ENCODE peak calls at places on chromosome 20, in five cellular contexts. One of them, this sample, is unnamed.

GRCh38 chr20:53921443-53921973 is 148.9 kb downstream of the BCAS1 start:
- DNase-seq in H54: no peak
- DNase-seq in NCI-H510A: no peak
- DNase-seq in H7: no peak
- DNase-seq in NCI-H1930: no peak
- DNase-seq in this sample: no peak

GRCh38 chr20:25745738-25746137 is 49.1 kb upstream of the ZNF337 start:
- DNase-seq in H54: no peak
- DNase-seq in NCI-H510A: no peak
- DNase-seq in H7: no peak
- DNase-seq in NCI-H1930: no peak
- DNase-seq in this sample: no peak

GRCh38 chr20:30811896-30812671 is 445.4 kb upstream of the DEFB115 start:
- DNase-seq in H54: peak; percentile 35
- DNase-seq in NCI-H510A: no peak
- DNase-seq in H7: peak; percentile 46
- DNase-seq in NCI-H1930: peak; percentile 78
- DNase-seq in this sample: peak; percentile 36

GRCh38 chr20:58557713-58558335 is 42.6 kb upstream of the APCDD1L start:
- DNase-seq in H54: peak; percentile 30
- DNase-seq in NCI-H510A: no peak
- DNase-seq in H7: no peak
- DNase-seq in NCI-H1930: no peak
- DNase-seq in this sample: no peak

GRCh38 chr20:50193169-50193850 is 2.7 kb downstream of the CEBPB start:
- DNase-seq in H54: no peak
- DNase-seq in NCI-H510A: no peak
- DNase-seq in H7: peak; percentile 51
- DNase-seq in NCI-H1930: no peak
- DNase-seq in this sample: no peak

GRCh38 chr20:36202891-36203338 is 33.4 kb upstream of the AAR2 start:
- DNase-seq in H54: peak; percentile 90
- DNase-seq in NCI-H510A: no peak
- DNase-seq in H7: peak; percentile 95
- DNase-seq in NCI-H1930: peak; percentile 55
- DNase-seq in this sample: peak; percentile 1

GRCh38 chr20:6007094-6007528 is 46.7 kb downstream of the LRRN4 start:
- DNase-seq in H54: no peak
- DNase-seq in NCI-H510A: no peak
- DNase-seq in H7: peak; percentile 14
- DNase-seq in NCI-H1930: no peak
- DNase-seq in this sample: no peak

GRCh38 chr20:19291818-19292132 is 79.3 kb downstream of the SLC24A3 start:
- DNase-seq in H54: no peak
- DNase-seq in NCI-H510A: no peak
- DNase-seq in H7: no peak
- DNase-seq in NCI-H1930: no peak
- DNase-seq in this sample: no peak

GRCh38 chr20:37328149-37328945 is 17.6 kb upstream of the SRC start:
- DNase-seq in H54: no peak
- DNase-seq in NCI-H510A: no peak
- DNase-seq in H7: peak; percentile 18
- DNase-seq in NCI-H1930: no peak
- DNase-seq in this sample: no peak

GRCh38 chr20:47418061-47418616 is 61.6 kb upstream of the ZMYND8 start:
- DNase-seq in H54: no peak
- DNase-seq in NCI-H510A: no peak
- DNase-seq in H7: no peak
- DNase-seq in NCI-H1930: no peak
- DNase-seq in this sample: no peak

GRCh38 chr20:7080472-7080871 is 313.0 kb downstream of the BMP2 start:
- DNase-seq in H54: no peak
- DNase-seq in NCI-H510A: no peak
- DNase-seq in H7: no peak
- DNase-seq in NCI-H1930: no peak
- DNase-seq in this sample: no peak

GRCh38 chr20:54207053-54207742 is 689 bp upstream of the PFDN4 start:
- DNase-seq in H54: no peak
- DNase-seq in NCI-H510A: no peak
- DNase-seq in H7: no peak
- DNase-seq in NCI-H1930: no peak
- DNase-seq in this sample: no peak

GRCh38 chr20:10594286-10594868 is 79.4 kb downstream of the JAG1 start:
- DNase-seq in H54: no peak
- DNase-seq in NCI-H510A: no peak
- DNase-seq in H7: no peak
- DNase-seq in NCI-H1930: no peak
- DNase-seq in this sample: no peak

GRCh38 chr20:48957053-48957481 is 35.6 kb downstream of the ARFGEF2 start:
- DNase-seq in H54: no peak
- DNase-seq in NCI-H510A: no peak
- DNase-seq in H7: no peak
- DNase-seq in NCI-H1930: no peak
- DNase-seq in this sample: no peak

GRCh38 chr20:45157977-45158376 is 16.7 kb upstream of the PI3 start:
- DNase-seq in H54: peak; percentile 13
- DNase-seq in NCI-H510A: no peak
- DNase-seq in H7: no peak
- DNase-seq in NCI-H1930: no peak
- DNase-seq in this sample: no peak

GRCh38 chr20:50558483-50558925 is 48.3 kb downstream of the PTPN1 start:
- DNase-seq in H54: peak; percentile 59
- DNase-seq in NCI-H510A: no peak
- DNase-seq in H7: no peak
- DNase-seq in NCI-H1930: no peak
- DNase-seq in this sample: no peak

GRCh38 chr20:54624701-54625472 is 149.5 kb downstream of the DOK5 start:
- DNase-seq in H54: no peak
- DNase-seq in NCI-H510A: no peak
- DNase-seq in H7: peak; percentile 34
- DNase-seq in NCI-H1930: no peak
- DNase-seq in this sample: no peak

GRCh38 chr20:40433341-40433861 is 255.6 kb downstream of the MAFB start:
- DNase-seq in H54: no peak
- DNase-seq in NCI-H510A: no peak
- DNase-seq in H7: no peak
- DNase-seq in NCI-H1930: no peak
- DNase-seq in this sample: no peak

GRCh38 chr20:58712116-58712822 is 19.7 kb downstream of the NPEPL1 start:
- DNase-seq in H54: no peak
- DNase-seq in NCI-H510A: no peak
- DNase-seq in H7: peak; percentile 38
- DNase-seq in NCI-H1930: no peak
- DNase-seq in this sample: no peak

GRCh38 chr20:44686934-44687333 is 28.2 kb upstream of the CCN5 start:
- DNase-seq in H54: no peak
- DNase-seq in NCI-H510A: no peak
- DNase-seq in H7: no peak
- DNase-seq in NCI-H1930: no peak
- DNase-seq in this sample: no peak

GRCh38 chr20:22232923-22233322 is 351.4 kb downstream of the FOXA2 start:
- DNase-seq in H54: no peak
- DNase-seq in NCI-H510A: no peak
- DNase-seq in H7: no peak
- DNase-seq in NCI-H1930: no peak
- DNase-seq in this sample: no peak

GRCh38 chr20:32780749-32781402 is 18.7 kb downstream of the DNMT3B start:
- DNase-seq in H54: no peak
- DNase-seq in NCI-H510A: no peak
- DNase-seq in H7: peak; percentile 67
- DNase-seq in NCI-H1930: no peak
- DNase-seq in this sample: peak; percentile 7

GRCh38 chr20:11686900-11687543 is 230.7 kb upstream of the BTBD3 start:
- DNase-seq in H54: no peak
- DNase-seq in NCI-H510A: no peak
- DNase-seq in H7: peak; percentile 59
- DNase-seq in NCI-H1930: peak; percentile 10
- DNase-seq in this sample: peak; percentile 84

GRCh38 chr20:24917056-24917455 is 32.0 kb upstream of the CST7 start:
- DNase-seq in H54: no peak
- DNase-seq in NCI-H510A: no peak
- DNase-seq in H7: no peak
- DNase-seq in NCI-H1930: no peak
- DNase-seq in this sample: no peak

GRCh38 chr20:41245086-41245707 is 72.3 kb downstream of the ZHX3 start:
- DNase-seq in H54: no peak
- DNase-seq in NCI-H510A: no peak
- DNase-seq in H7: peak; percentile 68
- DNase-seq in NCI-H1930: no peak
- DNase-seq in this sample: no peak